ENCODE peak calls at places on chromosomes 5 and 9, in seven cellular contexts. O is upper lobe of right lung, D is AG04450, W is uterus, T is Panc1, L is A549, Y is endodermal cell. I is an unnamed sample.

GRCh38 chr5:93578813-93579560 is 2.0 kb downstream of the NR2F1-AS1 start:
- DNase-seq in Y (no peak), D (no peak), T (no peak), L (no peak), W (peak; percentile 76), O (no peak), I (no peak)

GRCh38 chr5:10249948-10250803 is at the start of gene CCT5:
- DNase-seq in D (peak; percentile 98), O (peak; percentile 95), Y (peak; percentile 95), W (peak; percentile 95), T (peak; percentile 90), L (peak; percentile 99), I (peak; percentile 94)

GRCh38 chr5:96902876-96903275 is 26.6 kb downstream of the ERAP2 start:
- DNase-seq in W (no peak), D (no peak), L (no peak), O (no peak), T (no peak), Y (no peak), I (no peak)

GRCh38 chr5:93717162-93717561 is 24.2 kb downstream of the POU5F2 start:
- DNase-seq in W (no peak), O (no peak), L (peak; percentile 31), Y (no peak), T (no peak), D (no peak), I (no peak)

GRCh38 chr5:50564079-50564478 is 102.4 kb upstream of the PARP8 start:
- DNase-seq in L (no peak), T (no peak), D (no peak), O (no peak), W (no peak), Y (no peak), I (no peak)

GRCh38 chr5:168291281-168291960 is at the start of gene WWC1:
- DNase-seq in D (no peak), Y (peak; percentile 96), W (no peak), L (peak; percentile 84), T (no peak), O (peak; percentile 95), I (no peak)

GRCh38 chr9:121838757-121839669 is 187.6 kb downstream of the DAB2IP start:
- DNase-seq in W (peak; percentile 16), Y (peak; percentile 55), L (no peak), D (no peak), T (no peak), O (peak; percentile 34), I (no peak)

GRCh38 chr9:107838766-107839165 is 349.2 kb upstream of the KLF4 start:
- DNase-seq in Y (no peak), O (no peak), L (no peak), T (no peak), D (no peak), W (no peak), I (no peak)

GRCh38 chr9:98530806-98531386 is 177.8 kb downstream of the GABBR2 start:
- DNase-seq in O (no peak), L (no peak), W (no peak), T (no peak), D (no peak), Y (no peak), I (no peak)

GRCh38 chr5:160198148-160198545 is 31.2 kb upstream of the FABP6 start:
- DNase-seq in O (no peak), L (no peak), W (no peak), T (no peak), D (no peak), Y (peak; percentile 69), I (no peak)

GRCh38 chr9:96453625-96454024 is 3.7 kb downstream of the HABP4 start:
- DNase-seq in W (no peak), O (no peak), L (peak; percentile 66), D (no peak), T (no peak), Y (no peak), I (no peak)

GRCh38 chr9:5817776-5818336 is 15.1 kb downstream of the ERMP1 start:
- DNase-seq in L (peak; percentile 73), T (no peak), D (no peak), W (no peak), O (no peak), Y (no peak), I (peak; percentile 52)

GRCh38 chr5:17314907-17315471 is 97.6 kb downstream of the BASP1 start:
- DNase-seq in O (no peak), Y (no peak), T (no peak), D (no peak), L (no peak), W (no peak), I (no peak)
- H3K27ac ChIP-seq in O (no peak overlapping the region), Y (no peak overlapping the region), T (peak overlapping the region; percentile 13), D (no peak overlapping the region), L (peak overlapping the region; percentile 91), W (no peak overlapping the region), I (peak overlapping the region; percentile 44)

GRCh38 chr9:136945333-136946227 is 537 bp downstream of the C8G start:
- DNase-seq in Y (no peak), O (no peak), W (no peak), D (no peak), T (no peak), L (no peak), I (no peak)

GRCh38 chr9:136946228-136946892 is 1.3 kb downstream of the C8G start:
- DNase-seq in D (no peak), W (no peak), O (no peak), T (no peak), Y (no peak), L (no peak), I (no peak)

GRCh38 chr9:136944094-136944518 is 432 bp downstream of the FBXW5 start:
- DNase-seq in L (no peak), O (no peak), Y (peak; percentile 75), W (no peak), D (peak; percentile 10), T (no peak), I (no peak)

GRCh38 chr9:136943291-136944093 is 1.0 kb downstream of the FBXW5 start:
- DNase-seq in O (peak; percentile 79), T (no peak), Y (no peak), L (no peak), W (no peak), D (no peak), I (no peak)

GRCh38 chr9:136944519-136945332 is at the start of the genes C8G and FBXW5:
- DNase-seq in Y (peak; percentile 97), O (peak; percentile 98), D (peak; percentile 74), T (peak; percentile 62), L (peak; percentile 91), W (peak; percentile 88), I (peak; percentile 41)
- H3K27ac ChIP-seq in Y (no peak within 1 kb of the TSS), O (peak within 1 kb of the TSS; percentile 83), D (peak within 1 kb of the TSS; percentile 61), T (peak within 1 kb of the TSS; percentile 80), L (peak within 1 kb of the TSS; percentile 99), W (peak within 1 kb of the TSS; percentile 79), I (peak within 1 kb of the TSS; percentile 77)

DNA sequence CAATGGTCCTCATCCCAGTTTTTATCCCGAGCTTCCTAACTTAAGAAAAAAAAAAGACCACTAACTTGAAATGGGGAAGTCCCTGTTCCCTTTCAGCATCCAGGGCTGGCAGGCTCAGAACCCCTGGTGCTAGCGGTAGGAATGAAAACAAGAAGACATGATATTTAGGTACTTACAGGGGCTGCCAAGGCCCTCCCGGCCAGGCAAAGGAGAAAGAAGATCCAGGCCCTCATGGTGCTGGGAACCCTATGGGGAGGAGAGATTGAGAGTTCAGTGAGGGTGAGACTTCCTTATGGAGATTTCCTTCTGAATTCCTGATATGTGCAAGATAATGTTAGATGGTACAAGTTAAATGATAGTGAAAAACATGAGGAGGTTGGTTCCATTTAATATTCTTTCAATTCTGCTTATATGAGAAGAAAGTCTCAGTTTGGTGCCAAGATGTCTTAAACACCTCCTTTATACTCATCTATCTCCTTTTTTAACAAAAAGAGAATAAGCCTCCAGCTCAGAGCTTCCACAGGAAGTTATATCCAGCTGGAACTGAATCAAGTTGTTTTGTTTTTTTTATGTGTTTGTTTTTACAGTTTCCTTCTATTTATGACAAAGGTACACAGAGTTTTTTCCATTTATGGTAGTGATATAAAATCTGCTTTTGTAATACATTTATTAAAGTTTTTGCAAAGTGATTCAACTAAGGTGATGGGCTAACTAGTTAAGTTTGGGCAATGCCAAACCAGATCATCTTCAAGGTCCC is 10.6 kb downstream of the SPARC start:
- DNase-seq in T (no peak), O (no peak), D (no peak), Y (peak; percentile 67), W (no peak), L (no peak), I (no peak)
- H3K27ac ChIP-seq in T (peak overlapping the region; percentile 62), O (peak overlapping the region; percentile 79), D (peak overlapping the region; percentile 90), Y (peak overlapping the region; percentile 4), W (peak overlapping the region; percentile 100), L (no peak overlapping the region), I (peak overlapping the region; percentile 34)

GRCh38 chr9:21579209-21579608 is 97.1 kb upstream of the IFNE start:
- DNase-seq in Y (no peak), O (no peak), D (no peak), W (no peak), L (peak; percentile 63), T (no peak), I (no peak)
- H3K27ac ChIP-seq in Y (no peak overlapping the region), O (no peak overlapping the region), D (no peak overlapping the region), W (no peak overlapping the region), L (peak overlapping the region; percentile 93), T (peak overlapping the region; percentile 100), I (peak overlapping the region; percentile 98)

GRCh38 chr5:35185518-35185917 is 44.8 kb downstream of the PRLR start:
- DNase-seq in L (no peak), Y (no peak), W (no peak), T (no peak), D (no peak), O (no peak), I (no peak)

GRCh38 chr5:35186749-35187148 is 43.5 kb downstream of the PRLR start:
- DNase-seq in O (no peak), L (no peak), D (no peak), W (no peak), Y (no peak), T (no peak), I (no peak)

GRCh38 chr5:35183243-35183955 is 46.9 kb downstream of the PRLR start:
- DNase-seq in W (no peak), L (peak; percentile 43), Y (peak; percentile 90), T (peak; percentile 13), D (no peak), O (no peak), I (no peak)

GRCh38 chr5:35182541-35183242 is 47.6 kb downstream of the PRLR start:
- DNase-seq in Y (no peak), O (no peak), L (no peak), T (no peak), W (no peak), D (no peak), I (no peak)

DNA sequence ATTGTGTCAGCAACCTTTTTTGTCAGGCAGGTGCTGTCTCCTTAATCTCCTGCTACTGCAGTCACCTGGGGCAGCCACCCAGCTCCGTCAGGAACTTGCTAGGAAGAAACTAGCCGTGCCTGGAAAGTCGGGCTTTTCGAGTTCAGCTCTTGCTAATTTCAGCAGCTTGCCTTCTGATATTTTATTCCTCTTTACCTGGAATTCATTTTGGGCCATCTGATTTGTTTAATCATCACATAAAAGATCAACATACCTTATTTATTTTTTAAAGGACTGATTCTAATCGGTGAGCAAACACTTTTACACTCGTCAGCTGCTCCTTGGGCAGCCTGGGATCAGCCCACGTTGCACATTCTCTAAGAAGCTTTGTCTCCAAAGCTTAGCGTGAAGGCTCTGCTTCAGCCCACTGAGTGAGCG is 42.2 kb downstream of the PRLR start:
- DNase-seq in D (no peak), W (no peak), T (no peak), O (no peak), L (no peak), Y (peak; percentile 75), I (no peak)
- H3K27ac ChIP-seq in D (no peak overlapping the region), W (no peak overlapping the region), T (no peak overlapping the region), O (no peak overlapping the region), L (no peak overlapping the region), Y (peak overlapping the region; percentile 3), I (no peak overlapping the region)